ENCODE peak calls at places on chromosomes 16 and 17, in ten cellular contexts. D is kidney epithelial cell, M is tibial artery, U is dorsolateral prefrontal cortex, B is fibroblast of pulmonary artery, C is PC-3, K is IMR-90, S is Peyer's patch, H is AG10803, F is right atrium auricular region. V is an unnamed sample.

GRCh38 chr16:74743045-74743667 is 31.5 kb downstream of the FA2H start:
- DNase-seq in H (no peak), M (no peak), S (no peak), F (no peak), D (no peak), C (peak), B (no peak), U (no peak), K (no peak), V (no peak)

GRCh38 chr17:48123111-48123510 is 15.5 kb downstream of the SNX11 start:
- DNase-seq in B (no peak), H (no peak), F (no peak), U (peak), S (no peak), C (no peak), K (no peak), M (no peak), D (no peak), V (no peak)

GRCh38 chr17:12098568-12098967 is 77.9 kb downstream of the MAP2K4 start:
- DNase-seq in D (no peak), F (no peak), S (no peak), B (no peak), M (no peak), K (no peak), H (no peak), U (no peak), C (no peak), V (no peak)

GRCh38 chr16:77207029-77207428 is 7.8 kb downstream of the SYCE1L start:
- DNase-seq in M (no peak), C (no peak), H (no peak), D (no peak), S (no peak), B (no peak), U (no peak), K (no peak), F (no peak), V (no peak)

GRCh38 chr17:28738680-28739384 is 5.0 kb upstream of the TRAF4 start:
- DNase-seq in M (no peak), B (no peak), C (no peak), S (peak), F (no peak), U (no peak), K (no peak), D (no peak), H (no peak), V (no peak)

GRCh38 chr17:76738468-76738850 is 540 bp downstream of the MFSD11 start:
- DNase-seq in S (no peak), D (no peak), U (no peak), M (no peak), K (no peak), B (no peak), F (no peak), C (peak), H (no peak), V (peak)

GRCh38 chr17:71398706-71399620 is 721.9 kb upstream of the SOX9 start:
- DNase-seq in F (no peak), B (peak), H (peak), S (no peak), K (no peak), M (no peak), D (no peak), U (no peak), C (no peak), V (peak)

GRCh38 chr17:29133146-29133713 is 47.0 kb downstream of the MYO18A start:
- DNase-seq in F (peak), S (no peak), D (no peak), U (peak), M (peak), B (peak), K (peak), H (peak), C (peak), V (peak)

GRCh38 chr17:44801880-44802279 is 28.2 kb downstream of the GJC1 start:
- DNase-seq in F (no peak), C (no peak), H (no peak), D (no peak), B (no peak), S (no peak), U (no peak), M (no peak), K (no peak), V (no peak)
- TF ChIP-seq CTCF in F (no peak), C (no peak), H (no peak), D (no peak), B (no peak), S (no peak), U (no peak), M (no peak), K (no peak), V (no peak)

GRCh38 chr16:49886554-49887121 is 30.7 kb upstream of the ZNF423 start:
- DNase-seq in M (no peak), H (no peak), U (no peak), S (no peak), F (no peak), K (no peak), D (no peak), B (no peak), C (no peak), V (no peak)

GRCh38 chr16:49883111-49883829 is 27.4 kb upstream of the ZNF423 start:
- DNase-seq in B (no peak), C (no peak), H (no peak), K (no peak), M (no peak), U (no peak), F (no peak), S (no peak), D (no peak), V (no peak)

GRCh38 chr16:49881890-49882289 is 26.0 kb upstream of the ZNF423 start:
- DNase-seq in C (no peak), S (no peak), F (no peak), U (no peak), H (no peak), B (no peak), D (no peak), M (no peak), K (no peak), V (no peak)

GRCh38 chr16:49889725-49890397 is 33.9 kb upstream of the ZNF423 start:
- DNase-seq in C (peak), K (no peak), D (no peak), H (peak), F (no peak), B (peak), U (no peak), S (no peak), M (no peak), V (peak)

GRCh38 chr16:49884033-49884707 is 28.3 kb upstream of the ZNF423 start:
- DNase-seq in B (no peak), S (peak), D (no peak), U (no peak), F (no peak), C (no peak), K (no peak), H (no peak), M (no peak), V (peak)
- H3K4me3 ChIP-seq in B (no peak), S (peak), D (no peak), U (no peak), F (no peak), C (no peak), K (no peak), H (no peak), M (no peak), V (no peak)

GRCh38 chr16:5916711-5917191 is 819.2 kb upstream of the EEF2KMT start:
- DNase-seq in F (no peak), M (no peak), D (no peak), U (no peak), C (no peak), H (no peak), S (no peak), K (no peak), B (no peak), V (no peak)
- TF ChIP-seq CTCF in F (no peak), M (no peak), D (no peak), U (no peak), C (no peak), H (no peak), S (no peak), K (no peak), B (no peak), V (no peak)

GRCh38 chr17:82297280-82297803 is 20.1 kb downstream of the CD7 start:
- DNase-seq in K (no peak), C (peak), B (peak), H (peak), S (peak), U (peak), F (peak), M (peak), D (no peak), V (peak)
- H3K4me3 ChIP-seq in K (peak), C (peak), B (peak), H (peak), S (peak), U (peak), F (no peak), M (peak), D (no peak), V (peak)